ENCODE peak calls at places on chromosomes 16 and 17, in ten cellular contexts. J is BJ; Q is tibial nerve; U is WTC11; F is CD4-positive, alpha-beta T cell; Y is endothelial cell; N is testis; G is progenitor cell of endocrine pancreas; V is heart right ventricle; O is cardiac fibroblast. P is an unnamed sample.

GRCh38 chr17:27473190-27473747 is 17.0 kb downstream of the KSR1 start:
- DNase-seq in J (no peak), Q (no peak), U (no peak), F (peak), Y (no peak), N (no peak), G (no peak), V (no peak), O (no peak), P (no peak)

GRCh38 chr16:10871157-10871991 is 5.6 kb upstream of the CIITA start:
- DNase-seq in J (peak), Q (no peak), U (no peak), F (no peak), Y (no peak), N (no peak), G (no peak), V (peak), O (peak), P (no peak)

GRCh38 chr17:68248199-68248825 is 469 bp downstream of the AMZ2 start:
- DNase-seq in J (no peak), Q (peak), U (no peak), F (no peak), Y (no peak), N (peak), G (no peak), V (no peak), O (peak), P (no peak)

GRCh38 chr17:32495347-32496253 is 8.8 kb downstream of the CDK5R1 start:
- DNase-seq in J (no peak), Q (no peak), U (no peak), F (no peak), Y (no peak), N (no peak), G (no peak), V (peak), O (no peak), P (no peak)

GRCh38 chr17:9956474-9957131 is 51.5 kb upstream of the RCVRN start:
- DNase-seq in J (no peak), Q (no peak), U (peak), F (no peak), Y (no peak), N (no peak), G (no peak), V (no peak), O (no peak), P (no peak)

GRCh38 chr16:67086829-67087228 is 22.9 kb upstream of the PHAF1 start:
- DNase-seq in J (no peak), Q (no peak), U (no peak), F (no peak), Y (no peak), N (no peak), G (no peak), V (no peak), O (peak), P (no peak)

GRCh38 chr17:521561-522325 is 169.1 kb upstream of the RPH3AL start:
- DNase-seq in J (no peak), Q (no peak), U (no peak), F (no peak), Y (no peak), N (no peak), G (no peak), V (no peak), O (no peak), P (no peak)

GRCh38 chr16:25257956-25258855 is 561 bp upstream of the ZKSCAN2 start:
- DNase-seq in J (no peak), Q (peak), U (peak), F (peak), Y (peak), N (peak), G (peak), V (peak), O (peak), P (peak)

GRCh38 chr17:13079010-13079409 is 61.2 kb upstream of the ELAC2 start:
- DNase-seq in J (no peak), Q (no peak), U (no peak), F (no peak), Y (no peak), N (no peak), G (no peak), V (no peak), O (no peak), P (no peak)

GRCh38 chr16:14602443-14602963 is 27.6 kb downstream of the PARN start:
- DNase-seq in J (no peak), Q (no peak), U (no peak), F (no peak), Y (no peak), N (no peak), G (no peak), V (no peak), O (no peak), P (no peak)

GRCh38 chr16:69397821-69398521 is 12.2 kb upstream of the TERF2 start:
- DNase-seq in J (peak), Q (no peak), U (peak), F (no peak), Y (peak), N (peak), G (no peak), V (peak), O (peak), P (peak)

GRCh38 chr17:50950002-50950877 is 84.1 kb upstream of the TOB1 start:
- DNase-seq in J (peak), Q (peak), U (peak), F (peak), Y (peak), N (peak), G (peak), V (peak), O (peak), P (peak)

GRCh38 chr16:9012330-9012729 is 48.6 kb upstream of the USP7 start:
- DNase-seq in J (no peak), Q (no peak), U (no peak), F (no peak), Y (no peak), N (no peak), G (no peak), V (no peak), O (no peak), P (no peak)

GRCh38 chr16:89560413-89561194 is at the start of gene RPL13:
- DNase-seq in J (peak), Q (peak), U (peak), F (peak), Y (peak), N (peak), G (peak), V (peak), O (peak), P (peak)

DNA sequence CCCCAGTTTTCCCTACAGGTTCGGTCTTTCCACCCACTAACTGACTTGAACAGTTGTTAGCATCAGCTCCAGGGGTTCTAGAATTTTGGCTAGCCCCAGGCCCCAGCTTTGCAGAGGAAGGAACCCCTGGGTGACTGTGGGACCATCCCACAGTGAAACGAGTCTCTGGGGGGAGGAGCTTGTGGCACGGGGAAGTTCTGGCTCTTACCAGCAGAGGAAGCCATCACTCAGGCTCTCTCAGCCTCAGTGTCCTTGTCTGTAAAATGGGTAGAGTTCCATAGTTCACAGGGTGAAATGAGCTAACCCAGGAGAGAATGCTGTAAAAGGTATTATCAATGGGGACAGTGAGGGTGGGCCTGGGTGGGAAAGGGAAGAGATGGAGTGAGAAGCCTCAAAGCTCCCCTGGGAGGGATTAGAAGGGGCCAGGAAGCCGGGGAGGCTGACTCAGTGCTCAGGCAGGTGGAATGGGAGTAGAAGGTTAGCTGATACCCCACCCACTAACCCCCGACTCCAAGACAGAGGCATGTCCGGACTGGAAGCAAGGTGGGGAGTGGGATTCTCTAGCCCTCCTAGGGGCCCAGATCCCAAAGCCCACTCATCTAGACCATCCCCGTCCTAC is 30.9 kb upstream of the CDC42EP4 start:
- DNase-seq in J (no peak), Q (no peak), U (peak), F (no peak), Y (no peak), N (no peak), G (no peak), V (no peak), O (peak), P (no peak)
- TF ChIP-seq CTCF in J (peak), Q (no peak), U (no peak), F (no peak), Y (no peak), N (no peak), G (no peak), V (no peak), O (peak), P (no peak)

GRCh38 chr17:81440511-81441244 is 45.4 kb downstream of the BAHCC1 start:
- DNase-seq in J (no peak), Q (no peak), U (peak), F (no peak), Y (peak), N (no peak), G (peak), V (no peak), O (no peak), P (peak)
- TF ChIP-seq CTCF in J (peak), Q (no peak), U (peak), F (no peak), Y (peak), N (no peak), G (peak), V (no peak), O (peak), P (peak)

GRCh38 chr16:11916524-11917285 is 949 bp upstream of the GSPT1 start:
- DNase-seq in J (no peak), Q (no peak), U (no peak), F (no peak), Y (no peak), N (no peak), G (no peak), V (no peak), O (peak), P (no peak)
- TF ChIP-seq CTCF in J (no peak), Q (no peak), U (no peak), F (no peak), Y (no peak), N (no peak), G (no peak), V (no peak), O (no peak), P (no peak)

GRCh38 chr16:70466812-70467090 is 12.4 kb downstream of the FCSK start:
- DNase-seq in J (no peak), Q (no peak), U (no peak), F (no peak), Y (no peak), N (no peak), G (no peak), V (no peak), O (no peak), P (no peak)

GRCh38 chr16:70467608-70468007 is 13.2 kb downstream of the FCSK start:
- DNase-seq in J (no peak), Q (no peak), U (no peak), F (no peak), Y (no peak), N (no peak), G (no peak), V (no peak), O (no peak), P (no peak)

GRCh38 chr16:70468776-70469525 is 14.6 kb downstream of the FCSK start:
- DNase-seq in J (no peak), Q (no peak), U (no peak), F (no peak), Y (no peak), N (no peak), G (no peak), V (no peak), O (no peak), P (no peak)

GRCh38 chr16:70465999-70466811 is 11.8 kb downstream of the FCSK start:
- DNase-seq in J (no peak), Q (no peak), U (no peak), F (no peak), Y (no peak), N (no peak), G (no peak), V (no peak), O (no peak), P (no peak)

GRCh38 chr16:70467113-70467512 is 12.7 kb downstream of the FCSK start:
- DNase-seq in J (no peak), Q (no peak), U (no peak), F (no peak), Y (no peak), N (no peak), G (no peak), V (no peak), O (no peak), P (no peak)
- TF ChIP-seq CTCF in J (no peak), Q (no peak), U (no peak), F (no peak), Y (no peak), N (no peak), G (no peak), V (no peak), O (no peak), P (no peak)

GRCh38 chr16:16045879-16046278 is 96.5 kb downstream of the ABCC1 start:
- DNase-seq in J (no peak), Q (no peak), U (peak), F (no peak), Y (peak), N (peak), G (no peak), V (no peak), O (no peak), P (no peak)
- TF ChIP-seq CTCF in J (peak), Q (no peak), U (peak), F (no peak), Y (peak), N (no peak), G (peak), V (no peak), O (no peak), P (peak)

GRCh38 chr17:82697808-82698064 is 762 bp downstream of the RAB40B start:
- DNase-seq in J (no peak), Q (no peak), U (no peak), F (no peak), Y (no peak), N (no peak), G (no peak), V (no peak), O (no peak), P (no peak)
- TF ChIP-seq CTCF in J (no peak), Q (no peak), U (no peak), F (no peak), Y (no peak), N (no peak), G (no peak), V (no peak), O (no peak), P (no peak)

GRCh38 chr17:1715803-1716075 is 5.6 kb upstream of the TLCD2 start:
- DNase-seq in J (no peak), Q (no peak), U (no peak), F (no peak), Y (no peak), N (no peak), G (no peak), V (no peak), O (no peak), P (no peak)
- TF ChIP-seq CTCF in J (no peak), Q (no peak), U (no peak), F (no peak), Y (no peak), N (no peak), G (no peak), V (no peak), O (no peak), P (no peak)

GRCh38 chr17:75411328-75412067 is 6.0 kb upstream of the GRB2 start:
- DNase-seq in J (no peak), Q (no peak), U (no peak), F (no peak), Y (no peak), N (no peak), G (no peak), V (no peak), O (no peak), P (no peak)

GRCh38 chr17:75416006-75416405 is 10.5 kb upstream of the GRB2 start:
- DNase-seq in J (no peak), Q (no peak), U (no peak), F (no peak), Y (no peak), N (no peak), G (no peak), V (no peak), O (no peak), P (no peak)

GRCh38 chr17:75417054-75417453 is 11.6 kb upstream of the GRB2 start:
- DNase-seq in J (no peak), Q (no peak), U (no peak), F (no peak), Y (no peak), N (peak), G (no peak), V (peak), O (no peak), P (no peak)

GRCh38 chr17:75412455-75413317 is 7.2 kb upstream of the GRB2 start:
- DNase-seq in J (no peak), Q (peak), U (peak), F (peak), Y (peak), N (peak), G (peak), V (peak), O (peak), P (peak)

GRCh38 chr17:75414488-75414887 is 9.0 kb upstream of the GRB2 start:
- DNase-seq in J (no peak), Q (no peak), U (no peak), F (no peak), Y (no peak), N (no peak), G (no peak), V (no peak), O (no peak), P (no peak)
- TF ChIP-seq CTCF in J (no peak), Q (no peak), U (no peak), F (no peak), Y (no peak), N (no peak), G (no peak), V (no peak), O (no peak), P (no peak)

DNA sequence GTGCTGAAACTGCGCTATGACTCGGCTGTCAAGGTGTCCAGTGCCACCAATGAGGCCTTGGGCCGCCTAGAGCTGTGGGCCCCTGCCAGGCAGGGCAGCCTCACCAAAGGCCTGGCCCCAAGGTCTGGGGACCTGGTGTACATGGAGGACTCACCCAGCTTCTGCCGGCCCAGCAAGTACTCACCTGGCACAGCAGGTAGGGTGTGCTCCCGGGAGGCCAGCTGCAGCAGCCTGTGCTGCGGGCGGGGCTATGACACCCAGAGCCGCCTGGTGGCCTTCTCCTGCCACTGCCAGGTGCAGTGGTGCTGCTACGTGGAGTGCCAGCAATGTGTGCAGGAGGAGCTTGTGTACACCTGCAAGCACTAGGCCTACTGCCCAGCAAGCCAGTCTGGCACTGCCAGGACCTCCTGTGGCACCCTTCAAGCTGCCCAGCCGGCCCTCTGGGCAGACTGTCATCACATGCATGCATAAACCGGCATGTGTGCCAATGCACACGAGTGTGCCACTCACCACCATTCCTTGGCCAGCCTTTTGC is 25.0 kb downstream of the WNT9B start:
- DNase-seq in J (no peak), Q (no peak), U (peak), F (no peak), Y (peak), N (no peak), G (peak), V (no peak), O (no peak), P (no peak)
- TF ChIP-seq CTCF in J (peak), Q (no peak), U (peak), F (no peak), Y (peak), N (no peak), G (peak), V (no peak), O (peak), P (peak)

GRCh38 chr17:42179335-42179734 is 1.6 kb downstream of the KCNH4 start:
- DNase-seq in J (no peak), Q (no peak), U (no peak), F (no peak), Y (no peak), N (no peak), G (no peak), V (no peak), O (no peak), P (no peak)

GRCh38 chr17:42179911-42180410 is 981 bp downstream of the KCNH4 start:
- DNase-seq in J (no peak), Q (no peak), U (peak), F (no peak), Y (peak), N (peak), G (peak), V (peak), O (peak), P (peak)

GRCh38 chr17:42180411-42180921 is 476 bp downstream of the KCNH4 start:
- DNase-seq in J (no peak), Q (no peak), U (peak), F (no peak), Y (no peak), N (no peak), G (no peak), V (no peak), O (no peak), P (no peak)

GRCh38 chr17:42181851-42182207 is 887 bp upstream of the KCNH4 start:
- DNase-seq in J (no peak), Q (no peak), U (no peak), F (no peak), Y (no peak), N (no peak), G (no peak), V (no peak), O (no peak), P (no peak)

GRCh38 chr17:42180922-42181850 is at the start of gene KCNH4:
- DNase-seq in J (no peak), Q (peak), U (peak), F (peak), Y (peak), N (peak), G (no peak), V (peak), O (peak), P (peak)
- TF ChIP-seq CTCF in J (peak), Q (peak), U (no peak), F (no peak), Y (no peak), N (peak), G (peak), V (peak), O (peak), P (peak)